ENCODE peak calls at places on chromosomes 16 and 17, in seven cellular contexts. M, P, V, E, L, I and D are unnamed samples.

GRCh38 chr16:24723663-24724062 is 5.8 kb upstream of the TNRC6A start:
- DNase-seq in P (peak), M (no peak), L (no peak), V (no peak), I (no peak), E (peak), D (no peak)

GRCh38 chr17:6497496-6498221 is 53.4 kb downstream of the PIMREG start:
- DNase-seq in L (no peak), E (no peak), M (no peak), V (no peak), P (no peak), I (no peak), D (no peak)

GRCh38 chr17:30158896-30159625 is 42.4 kb downstream of the NSRP1 start:
- DNase-seq in P (no peak), V (no peak), L (no peak), M (no peak), E (no peak), I (no peak), D (no peak)

GRCh38 chr17:11150946-11151345 is 90.1 kb upstream of the SHISA6 start:
- DNase-seq in E (no peak), L (no peak), I (no peak), V (no peak), M (no peak), P (no peak), D (no peak)

GRCh38 chr17:59406808-59407381 is 75.4 kb downstream of the YPEL2 start:
- DNase-seq in M (no peak), I (no peak), V (no peak), E (peak), L (no peak), P (peak), D (no peak)

GRCh38 chr16:69767459-69768229 is 5.5 kb downstream of the WWP2 start:
- DNase-seq in I (no peak), P (no peak), V (no peak), E (no peak), M (no peak), L (no peak), D (no peak)

GRCh38 chr16:64920211-64920610 is 201.7 kb downstream of the CDH11 start:
- DNase-seq in E (no peak), V (no peak), I (no peak), M (no peak), L (no peak), P (no peak), D (no peak)

GRCh38 chr16:70714526-70715112 is 28.8 kb upstream of the MTSS2 start:
- DNase-seq in E (peak), I (no peak), P (no peak), V (no peak), M (no peak), L (no peak), D (no peak)

GRCh38 chr17:40819528-40820125 is 2.8 kb downstream of the KRT10 start:
- DNase-seq in V (no peak), P (peak), M (no peak), E (no peak), I (no peak), L (no peak), D (no peak)

GRCh38 chr16:15897834-15898254 is 9.4 kb upstream of the CEP20 start:
- DNase-seq in L (no peak), E (peak), V (peak), I (peak), M (no peak), P (peak), D (no peak)

GRCh38 chr17:78114831-78115723 is 13.5 kb downstream of the TMC6 start:
- DNase-seq in M (no peak), V (no peak), P (no peak), L (no peak), I (no peak), E (no peak), D (no peak)

GRCh38 chr17:350706-351435 is 1.7 kb downstream of the RPH3AL start:
- DNase-seq in V (no peak), L (no peak), M (no peak), E (peak), P (no peak), I (no peak), D (peak)

GRCh38 chr17:81508639-81509047 is 4.0 kb downstream of the ACTG1 start:
- DNase-seq in M (no peak), I (no peak), L (no peak), E (peak), V (no peak), P (peak), D (no peak)

GRCh38 chr16:77955127-77955526 is 67.2 kb upstream of the CLEC3A start:
- DNase-seq in V (no peak), P (no peak), E (no peak), M (no peak), L (no peak), I (no peak), D (no peak)

GRCh38 chr17:11490171-11490760 is 108.0 kb upstream of the DNAH9 start:
- DNase-seq in P (no peak), E (no peak), L (no peak), M (no peak), V (no peak), I (no peak), D (no peak)